ENCODE peak calls at places on chromosomes 5 and 9, in ten cellular contexts. O is heart left ventricle, S is retinal pigment epithelial cell, R is AG04450, Y is cardiac fibroblast, J is stomach, D is left lung, U is fibroblast of mammary gland, C is HL-60, M is ovary. F is an unnamed sample.

GRCh38 chr5:15463231-15463630 is 36.7 kb upstream of the FBXL7 start:
- DNase-seq in O (no peak), S (no peak), R (peak), Y (peak), J (no peak), D (no peak), U (peak), C (no peak), M (no peak), F (peak)

GRCh38 chr5:169268019-169268418 is 32.9 kb downstream of the SLIT3 start:
- DNase-seq in O (no peak), S (no peak), R (no peak), Y (no peak), J (no peak), D (no peak), U (peak), C (no peak), M (no peak), F (peak)

GRCh38 chr9:89247431-89248370 is 63.3 kb upstream of the CKS2 start:
- DNase-seq in O (no peak), S (no peak), R (no peak), Y (peak), J (no peak), D (no peak), U (no peak), C (no peak), M (no peak), F (no peak)

GRCh38 chr9:31837211-31837610 is 547.2 kb upstream of the ACO1 start:
- DNase-seq in O (no peak), S (no peak), R (no peak), Y (no peak), J (no peak), D (no peak), U (no peak), C (no peak), M (no peak), F (no peak)

GRCh38 chr9:6549106-6549505 is 96.4 kb downstream of the GLDC start:
- DNase-seq in O (no peak), S (no peak), R (no peak), Y (no peak), J (no peak), D (no peak), U (no peak), C (no peak), M (no peak), F (no peak)

GRCh38 chr5:14143843-14144585 is 872 bp downstream of the TRIO start:
- DNase-seq in O (peak), S (no peak), R (no peak), Y (no peak), J (peak), D (peak), U (no peak), C (peak), M (peak), F (peak)

GRCh38 chr9:119509291-119509905 is 140.2 kb upstream of the BRINP1 start:
- DNase-seq in O (no peak), S (no peak), R (no peak), Y (no peak), J (no peak), D (no peak), U (peak), C (no peak), M (no peak), F (no peak)

GRCh38 chr5:109865636-109866035 is 175.9 kb downstream of the MAN2A1 start:
- DNase-seq in O (no peak), S (peak), R (peak), Y (peak), J (no peak), D (no peak), U (peak), C (no peak), M (no peak), F (peak)

GRCh38 chr5:58912102-58912501 is 329.2 kb downstream of the RAB3C start:
- DNase-seq in O (no peak), S (no peak), R (no peak), Y (no peak), J (no peak), D (no peak), U (no peak), C (no peak), M (no peak), F (no peak)

GRCh38 chr9:137078701-137079400 is 1.5 kb downstream of the UAP1L1 start:
- DNase-seq in O (no peak), S (no peak), R (no peak), Y (no peak), J (no peak), D (no peak), U (no peak), C (no peak), M (no peak), F (no peak)
- H3K4me3 ChIP-seq in O (peak), S (peak), R (peak), Y (peak), J (peak), D (peak), U (peak), C (no peak), M (no peak), F (peak)

GRCh38 chr9:26947736-26948135 is 694 bp upstream of the PLAA start:
- DNase-seq in O (no peak), S (no peak), R (no peak), Y (no peak), J (no peak), D (no peak), U (no peak), C (no peak), M (no peak), F (no peak)

GRCh38 chr9:26945591-26945990 is 1.5 kb downstream of the PLAA start:
- DNase-seq in O (no peak), S (no peak), R (no peak), Y (no peak), J (no peak), D (no peak), U (no peak), C (no peak), M (no peak), F (no peak)

GRCh38 chr9:26949604-26950003 is 2.6 kb upstream of the PLAA start:
- DNase-seq in O (no peak), S (peak), R (no peak), Y (peak), J (no peak), D (no peak), U (peak), C (no peak), M (no peak), F (no peak)

GRCh38 chr9:26950521-26950920 is 3.5 kb upstream of the PLAA start:
- DNase-seq in O (no peak), S (no peak), R (no peak), Y (peak), J (no peak), D (no peak), U (no peak), C (no peak), M (no peak), F (no peak)

DNA sequence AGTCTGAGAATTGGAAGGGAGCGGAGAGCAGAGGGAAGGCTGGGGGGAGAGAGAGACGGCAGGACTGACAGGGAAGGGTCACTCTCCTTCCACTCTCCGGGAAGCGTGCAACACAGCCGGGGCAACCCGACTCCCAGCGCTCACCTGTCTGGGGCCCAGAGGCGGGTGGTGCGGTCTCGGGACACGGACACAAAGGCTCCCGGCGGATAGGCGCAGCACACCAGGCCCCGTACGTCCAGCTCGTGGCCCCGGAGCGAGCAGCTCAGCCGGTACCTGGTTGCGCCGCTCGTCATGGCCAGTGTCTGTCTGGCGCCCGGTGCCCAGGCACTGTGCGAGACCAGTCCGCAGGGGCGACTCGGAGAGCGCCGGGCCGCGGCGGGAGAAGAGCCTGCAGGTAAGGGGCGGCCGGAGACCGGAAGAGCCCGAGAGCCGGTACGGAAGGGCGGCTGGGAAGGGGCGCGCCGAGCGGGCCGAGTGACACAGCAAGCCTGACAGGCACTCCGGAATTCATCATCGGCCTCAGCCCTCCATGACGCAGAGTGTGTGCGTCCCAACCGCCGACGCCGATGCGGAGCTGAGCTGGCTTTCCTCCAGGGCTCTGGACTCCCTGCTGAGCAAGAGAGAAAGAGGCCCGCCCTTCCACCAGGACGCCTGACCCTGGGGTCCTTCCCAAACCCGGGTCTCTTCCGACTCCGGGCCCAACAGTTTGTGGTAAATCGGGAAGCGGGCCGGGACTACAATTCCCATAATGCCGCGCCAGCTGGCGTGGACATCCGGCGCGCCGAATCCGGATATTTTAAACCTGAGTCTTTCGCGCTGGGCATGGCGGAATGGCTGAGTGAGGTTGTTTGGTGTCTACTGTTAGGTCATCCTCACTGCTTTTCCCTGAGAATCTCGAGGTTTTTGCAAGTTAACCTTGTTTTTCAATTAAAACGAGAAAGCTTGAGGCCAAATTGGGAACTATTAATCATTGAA is at the start of gene PLAA:
- DNase-seq in O (peak), S (peak), R (peak), Y (peak), J (peak), D (peak), U (peak), C (peak), M (peak), F (peak)
- TF ChIP-seq CTCF in O (no peak), S (no peak), R (no peak), Y (no peak), J (peak), D (no peak), U (no peak), C (no peak), M (no peak), F (no peak)

DNA sequence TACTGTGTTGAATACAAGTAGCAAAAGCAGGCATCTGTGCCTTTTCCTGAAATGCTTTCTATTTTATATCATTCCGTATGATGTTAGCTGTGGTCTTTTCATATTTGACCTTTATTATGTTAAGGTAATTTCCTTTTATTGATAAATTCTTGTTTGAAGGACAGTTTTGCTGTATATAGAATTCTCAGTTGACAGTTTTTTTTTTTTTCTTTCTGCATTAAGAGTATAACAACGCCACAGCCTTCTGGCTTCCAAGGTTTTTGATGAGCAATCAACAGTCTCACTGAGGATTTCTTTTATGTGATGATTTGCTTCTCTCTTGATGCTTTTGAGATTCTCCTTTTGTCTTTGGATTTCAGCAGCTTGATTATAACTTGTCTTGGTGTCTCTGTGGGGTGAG is 23.6 kb downstream of the ZNF483 start:
- DNase-seq in O (no peak), S (no peak), R (no peak), Y (no peak), J (no peak), D (no peak), U (no peak), C (no peak), M (no peak), F (no peak)
- H3K4me3 ChIP-seq in O (no peak), S (no peak), R (no peak), Y (no peak), J (no peak), D (no peak), U (no peak), C (no peak), M (no peak), F (no peak)

GRCh38 chr9:94928696-94929372 is 202.3 kb downstream of the AOPEP start:
- DNase-seq in O (no peak), S (no peak), R (no peak), Y (no peak), J (no peak), D (no peak), U (no peak), C (no peak), M (no peak), F (no peak)
- TF ChIP-seq CTCF in O (no peak), S (no peak), R (no peak), Y (no peak), J (no peak), D (no peak), U (no peak), C (no peak), M (no peak), F (no peak)

F was measured in AG10803.